ENCODE peak calls at places on chromosomes 6 and 20, in eight cellular contexts. One of them, this sample, is unnamed.

GRCh38 chr6:170032706-170033309 is 258.1 kb downstream of the DLL1 start:
- DNase-seq in gastrocnemius medialis: no peak
- DNase-seq in IMR-90: no peak
- DNase-seq in thoracic aorta: no peak
- DNase-seq in K562: no peak
- DNase-seq in psoas muscle: no peak
- DNase-seq in mammary epithelial cell: no peak
- DNase-seq in astrocyte of the spinal cord: no peak
- DNase-seq in this sample: no peak

GRCh38 chr6:81450180-81450579 is 302.3 kb downstream of the TENT5A start:
- DNase-seq in thoracic aorta: no peak
- DNase-seq in astrocyte of the spinal cord: peak; percentile 25
- DNase-seq in IMR-90: peak; percentile 67
- DNase-seq in gastrocnemius medialis: no peak
- DNase-seq in mammary epithelial cell: no peak
- DNase-seq in psoas muscle: no peak
- DNase-seq in K562: no peak
- DNase-seq in this sample: peak; percentile 93

GRCh38 chr6:88670369-88670768 is 293.0 kb downstream of the RNGTT start:
- DNase-seq in K562: no peak
- DNase-seq in gastrocnemius medialis: no peak
- DNase-seq in astrocyte of the spinal cord: no peak
- DNase-seq in psoas muscle: no peak
- DNase-seq in IMR-90: no peak
- DNase-seq in mammary epithelial cell: no peak
- DNase-seq in thoracic aorta: no peak
- DNase-seq in this sample: no peak

GRCh38 chr6:21592953-21593352 is 598 bp upstream of the SOX4 start:
- DNase-seq in IMR-90: no peak
- DNase-seq in K562: no peak
- DNase-seq in astrocyte of the spinal cord: no peak
- DNase-seq in psoas muscle: no peak
- DNase-seq in gastrocnemius medialis: no peak
- DNase-seq in thoracic aorta: no peak
- DNase-seq in mammary epithelial cell: no peak
- DNase-seq in this sample: no peak

GRCh38 chr6:37399795-37400490 is 33.1 kb upstream of the CMTR1 start:
- DNase-seq in K562: peak; percentile 47
- DNase-seq in IMR-90: no peak
- DNase-seq in psoas muscle: no peak
- DNase-seq in mammary epithelial cell: no peak
- DNase-seq in astrocyte of the spinal cord: no peak
- DNase-seq in gastrocnemius medialis: no peak
- DNase-seq in thoracic aorta: no peak
- DNase-seq in this sample: no peak

GRCh38 chr6:98787961-98788360 is 46.4 kb upstream of the POU3F2 start:
- DNase-seq in K562: no peak
- DNase-seq in mammary epithelial cell: no peak
- DNase-seq in astrocyte of the spinal cord: no peak
- DNase-seq in psoas muscle: no peak
- DNase-seq in gastrocnemius medialis: no peak
- DNase-seq in IMR-90: no peak
- DNase-seq in thoracic aorta: no peak
- DNase-seq in this sample: no peak

GRCh38 chr6:28134015-28134414 is 7.7 kb upstream of the ZKSCAN8 start:
- DNase-seq in astrocyte of the spinal cord: peak; percentile 35
- DNase-seq in thoracic aorta: no peak
- DNase-seq in IMR-90: peak; percentile 52
- DNase-seq in K562: no peak
- DNase-seq in mammary epithelial cell: peak; percentile 21
- DNase-seq in psoas muscle: no peak
- DNase-seq in gastrocnemius medialis: no peak
- DNase-seq in this sample: peak; percentile 55

GRCh38 chr6:56096946-56097345 is 150.4 kb downstream of the COL21A1 start:
- DNase-seq in thoracic aorta: no peak
- DNase-seq in psoas muscle: no peak
- DNase-seq in astrocyte of the spinal cord: no peak
- DNase-seq in IMR-90: no peak
- DNase-seq in mammary epithelial cell: no peak
- DNase-seq in gastrocnemius medialis: no peak
- DNase-seq in K562: no peak
- DNase-seq in this sample: peak; percentile 28

GRCh38 chr20:54668271-54669053 is 193.1 kb downstream of the DOK5 start:
- DNase-seq in K562: peak; percentile 23
- DNase-seq in psoas muscle: no peak
- DNase-seq in gastrocnemius medialis: no peak
- DNase-seq in mammary epithelial cell: no peak
- DNase-seq in astrocyte of the spinal cord: no peak
- DNase-seq in thoracic aorta: no peak
- DNase-seq in IMR-90: peak; percentile 5
- DNase-seq in this sample: peak; percentile 28

GRCh38 chr20:3795511-3796468 is at the start of gene CDC25B:
- DNase-seq in astrocyte of the spinal cord: peak; percentile 95
- DNase-seq in K562: peak; percentile 88
- DNase-seq in psoas muscle: peak; percentile 96
- DNase-seq in gastrocnemius medialis: peak; percentile 90
- DNase-seq in thoracic aorta: peak; percentile 88
- DNase-seq in mammary epithelial cell: peak; percentile 89
- DNase-seq in IMR-90: peak; percentile 83
- DNase-seq in this sample: peak; percentile 91

GRCh38 chr6:138848461-138848860 is 52.6 kb downstream of the ECT2L start:
- DNase-seq in thoracic aorta: no peak
- DNase-seq in mammary epithelial cell: no peak
- DNase-seq in astrocyte of the spinal cord: no peak
- DNase-seq in K562: no peak
- DNase-seq in IMR-90: no peak
- DNase-seq in psoas muscle: no peak
- DNase-seq in gastrocnemius medialis: no peak
- DNase-seq in this sample: no peak

GRCh38 chr6:25302677-25303128 is 23.5 kb downstream of the CARMIL1 start:
- DNase-seq in gastrocnemius medialis: no peak
- DNase-seq in mammary epithelial cell: peak; percentile 50
- DNase-seq in astrocyte of the spinal cord: peak; percentile 62
- DNase-seq in thoracic aorta: no peak
- DNase-seq in psoas muscle: no peak
- DNase-seq in IMR-90: peak; percentile 76
- DNase-seq in K562: no peak
- DNase-seq in this sample: peak; percentile 94

GRCh38 chr6:149303468-149303867 is 14.0 kb upstream of the TAB2 start:
- DNase-seq in gastrocnemius medialis: no peak
- DNase-seq in astrocyte of the spinal cord: no peak
- DNase-seq in thoracic aorta: no peak
- DNase-seq in K562: no peak
- DNase-seq in IMR-90: no peak
- DNase-seq in psoas muscle: no peak
- DNase-seq in mammary epithelial cell: no peak
- DNase-seq in this sample: no peak

GRCh38 chr6:29014729-29015608 is 9.9 kb upstream of the ZNF311 start:
- DNase-seq in IMR-90: no peak
- DNase-seq in mammary epithelial cell: peak; percentile 26
- DNase-seq in K562: no peak
- DNase-seq in thoracic aorta: no peak
- DNase-seq in astrocyte of the spinal cord: no peak
- DNase-seq in gastrocnemius medialis: no peak
- DNase-seq in psoas muscle: no peak
- DNase-seq in this sample: peak; percentile 38

GRCh38 chr6:89859744-89860143 is 30.1 kb downstream of the CASP8AP2 start:
- DNase-seq in psoas muscle: no peak
- DNase-seq in K562: no peak
- DNase-seq in IMR-90: no peak
- DNase-seq in gastrocnemius medialis: no peak
- DNase-seq in mammary epithelial cell: peak; percentile 1
- DNase-seq in astrocyte of the spinal cord: no peak
- DNase-seq in thoracic aorta: no peak
- DNase-seq in this sample: no peak

DNA sequence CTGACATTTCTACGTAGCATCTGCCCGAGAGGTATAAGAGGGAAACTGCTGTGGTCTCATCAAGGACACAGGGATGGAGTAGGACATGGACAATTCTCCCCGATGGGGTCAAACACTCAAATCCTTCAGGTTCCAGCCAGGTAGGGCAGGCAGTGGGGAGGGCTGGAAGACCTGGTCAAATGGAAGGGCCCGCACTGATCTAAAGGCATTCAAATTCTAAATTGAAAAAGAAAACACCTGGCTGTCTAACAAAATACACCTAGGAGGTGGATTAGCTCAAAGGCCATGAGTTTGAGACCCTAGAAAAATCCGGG is 8.2 kb downstream of the DUSP15 start:
- DNase-seq in gastrocnemius medialis: no peak
- DNase-seq in K562: no peak
- DNase-seq in psoas muscle: no peak
- DNase-seq in IMR-90: no peak
- DNase-seq in mammary epithelial cell: no peak
- DNase-seq in astrocyte of the spinal cord: no peak
- DNase-seq in thoracic aorta: no peak
- DNase-seq in this sample: no peak
- H3K4me3 ChIP-seq in gastrocnemius medialis: no peak overlapping the region
- H3K4me3 ChIP-seq in K562: no peak overlapping the region
- H3K4me3 ChIP-seq in psoas muscle: no peak overlapping the region
- H3K4me3 ChIP-seq in IMR-90: no peak overlapping the region
- H3K4me3 ChIP-seq in mammary epithelial cell: no peak overlapping the region
- H3K4me3 ChIP-seq in astrocyte of the spinal cord: no peak overlapping the region
- H3K4me3 ChIP-seq in thoracic aorta: no peak overlapping the region
- H3K4me3 ChIP-seq in this sample: no peak overlapping the region

GRCh38 chr6:156776470-156776840 is 723 bp upstream of the ARID1B start:
- DNase-seq in psoas muscle: no peak
- DNase-seq in gastrocnemius medialis: no peak
- DNase-seq in K562: no peak
- DNase-seq in IMR-90: peak; percentile 44
- DNase-seq in mammary epithelial cell: peak; percentile 37
- DNase-seq in astrocyte of the spinal cord: peak; percentile 48
- DNase-seq in thoracic aorta: no peak
- DNase-seq in this sample: peak; percentile 64
- TF ChIP-seq CTCF in psoas muscle: no peak
- TF ChIP-seq CTCF in gastrocnemius medialis: peak; percentile 23
- TF ChIP-seq CTCF in K562: no peak
- TF ChIP-seq CTCF in IMR-90: no peak
- TF ChIP-seq CTCF in mammary epithelial cell: peak; percentile 21
- TF ChIP-seq CTCF in astrocyte of the spinal cord: no peak
- TF ChIP-seq CTCF in thoracic aorta: no peak
- TF ChIP-seq CTCF in this sample: no peak

GRCh38 chr6:52840763-52841585 is at the start of gene GSTA5:
- DNase-seq in K562: no peak
- DNase-seq in mammary epithelial cell: peak; percentile 54
- DNase-seq in gastrocnemius medialis: no peak
- DNase-seq in thoracic aorta: no peak
- DNase-seq in psoas muscle: no peak
- DNase-seq in astrocyte of the spinal cord: no peak
- DNase-seq in IMR-90: no peak
- DNase-seq in this sample: no peak

GRCh38 chr6:52834481-52834880 is 6.1 kb downstream of the GSTA5 start:
- DNase-seq in psoas muscle: no peak
- DNase-seq in mammary epithelial cell: peak; percentile 29
- DNase-seq in K562: no peak
- DNase-seq in IMR-90: peak; percentile 18
- DNase-seq in astrocyte of the spinal cord: no peak
- DNase-seq in gastrocnemius medialis: no peak
- DNase-seq in thoracic aorta: no peak
- DNase-seq in this sample: peak; percentile 75

GRCh38 chr6:52843600-52843999 is 3.0 kb upstream of the GSTA5 start:
- DNase-seq in thoracic aorta: no peak
- DNase-seq in psoas muscle: no peak
- DNase-seq in gastrocnemius medialis: no peak
- DNase-seq in K562: no peak
- DNase-seq in IMR-90: no peak
- DNase-seq in mammary epithelial cell: no peak
- DNase-seq in astrocyte of the spinal cord: no peak
- DNase-seq in this sample: no peak

DNA sequence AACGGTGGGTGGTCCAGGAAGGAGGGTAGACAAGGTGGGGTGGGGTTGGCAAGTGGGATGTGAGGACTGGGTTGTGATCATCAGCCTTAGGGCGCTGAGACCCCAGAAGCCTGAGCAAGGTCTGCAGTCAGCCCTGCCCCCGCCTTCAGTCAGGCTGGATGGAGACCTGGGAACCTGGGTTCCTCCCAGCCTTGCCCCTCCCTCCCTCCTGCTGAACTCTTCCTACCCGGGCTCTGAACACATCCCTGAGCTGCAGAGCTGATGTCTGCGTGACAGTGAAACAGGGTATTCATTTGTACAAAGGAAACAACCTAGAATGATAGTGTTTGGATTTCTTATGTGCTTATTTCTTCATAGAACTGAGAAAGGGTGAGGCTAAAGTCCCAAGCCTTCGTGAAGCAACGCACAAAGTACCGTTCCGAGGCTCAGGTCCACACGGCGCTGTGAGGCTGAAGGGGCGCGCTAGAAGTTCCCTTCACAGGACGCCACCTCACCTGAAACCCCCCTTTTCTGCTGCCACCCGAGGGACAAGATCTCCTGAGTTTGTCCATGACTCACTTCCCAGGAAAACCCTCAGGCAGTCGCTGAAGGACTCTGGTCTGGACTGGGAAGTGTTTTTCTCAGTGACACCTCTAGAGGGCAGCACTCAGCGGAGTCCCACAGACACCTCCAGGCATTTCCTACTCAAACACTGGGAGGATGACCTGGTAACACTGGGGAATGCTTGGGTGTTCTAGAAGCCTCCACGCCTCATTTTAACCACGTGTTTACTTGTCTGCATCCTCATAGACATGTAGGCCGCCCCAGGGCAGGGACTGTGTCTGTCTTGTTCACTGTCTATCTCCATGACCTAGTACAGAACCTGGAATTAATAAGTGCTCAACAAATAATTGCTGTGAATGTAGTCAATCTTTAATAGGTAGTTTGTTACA is 1.2 kb downstream of the GSTA5 start:
- DNase-seq in K562: peak; percentile 69
- DNase-seq in mammary epithelial cell: peak; percentile 58
- DNase-seq in astrocyte of the spinal cord: peak; percentile 40
- DNase-seq in psoas muscle: no peak
- DNase-seq in IMR-90: peak; percentile 62
- DNase-seq in thoracic aorta: no peak
- DNase-seq in gastrocnemius medialis: no peak
- DNase-seq in this sample: peak; percentile 73
- H3K4me3 ChIP-seq in K562: no peak overlapping the region
- H3K4me3 ChIP-seq in mammary epithelial cell: no peak overlapping the region
- H3K4me3 ChIP-seq in astrocyte of the spinal cord: no peak overlapping the region
- H3K4me3 ChIP-seq in psoas muscle: no peak overlapping the region
- H3K4me3 ChIP-seq in IMR-90: no peak overlapping the region
- H3K4me3 ChIP-seq in thoracic aorta: no peak overlapping the region
- H3K4me3 ChIP-seq in gastrocnemius medialis: no peak overlapping the region
- H3K4me3 ChIP-seq in this sample: no peak overlapping the region

DNA sequence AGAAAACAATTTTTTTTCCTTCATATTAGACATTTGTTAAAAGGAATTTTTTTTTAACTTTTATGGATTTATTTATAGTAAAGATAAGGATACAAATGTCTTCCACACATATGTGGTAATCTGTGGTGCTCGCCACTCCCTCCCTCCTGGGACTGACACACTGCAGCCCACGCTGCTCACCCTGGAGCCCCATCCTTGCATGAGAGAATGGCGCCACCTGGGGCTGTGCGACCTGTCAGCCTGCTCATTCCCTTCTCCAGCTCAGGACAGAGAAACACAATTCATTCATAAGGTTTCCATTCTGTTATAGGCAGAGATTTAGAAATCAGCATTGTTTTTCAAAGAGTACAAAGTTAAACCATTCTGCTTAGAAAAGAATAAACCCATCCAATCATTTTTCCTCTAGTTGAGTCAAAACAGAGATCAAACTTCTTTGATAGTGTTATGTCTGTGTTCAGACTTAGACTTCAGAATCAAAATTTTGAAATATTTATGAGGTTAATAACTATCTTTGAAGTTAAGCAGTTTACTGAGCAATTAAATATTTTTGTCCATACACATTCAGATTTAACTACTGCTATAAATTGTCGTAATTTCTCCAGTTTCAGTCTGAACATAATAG is 42.8 kb upstream of the DYNLRB1 start:
- DNase-seq in mammary epithelial cell: peak; percentile 16
- DNase-seq in psoas muscle: peak; percentile 59
- DNase-seq in IMR-90: peak; percentile 66
- DNase-seq in astrocyte of the spinal cord: peak; percentile 23
- DNase-seq in thoracic aorta: no peak
- DNase-seq in K562: peak; percentile 44
- DNase-seq in gastrocnemius medialis: peak; percentile 31
- DNase-seq in this sample: peak; percentile 66
- TF ChIP-seq CTCF in mammary epithelial cell: peak; percentile 44
- TF ChIP-seq CTCF in psoas muscle: peak; percentile 16
- TF ChIP-seq CTCF in IMR-90: peak; percentile 46
- TF ChIP-seq CTCF in astrocyte of the spinal cord: peak; percentile 42
- TF ChIP-seq CTCF in thoracic aorta: no peak
- TF ChIP-seq CTCF in K562: peak; percentile 65
- TF ChIP-seq CTCF in gastrocnemius medialis: no peak
- TF ChIP-seq CTCF in this sample: peak; percentile 26